ENCODE peak calls at places on chromosome 15, in four cellular contexts. L is GM23248, W is osteoblast, S is GM23338. J is an unnamed sample.

GRCh38 chr15:41656188-41656587 is 4.0 kb upstream of the MGA start:
- DNase-seq in L (no peak), W (no peak), S (no peak), J (peak; percentile 57)

GRCh38 chr15:45521596-45522167 is 873 bp downstream of the SLC30A4 start:
- DNase-seq in L (peak; percentile 24), W (peak; percentile 82), S (peak; percentile 4), J (peak; percentile 8)

GRCh38 chr15:48177383-48177874 is 666 bp downstream of the MYEF2 start:
- DNase-seq in L (peak; percentile 68), W (peak; percentile 70), S (peak; percentile 51), J (peak; percentile 64)

GRCh38 chr15:87362531-87362930 is 894.0 kb downstream of the NTRK3 start:
- DNase-seq in L (peak; percentile 20), W (no peak), S (no peak), J (no peak)

GRCh38 chr15:62059818-62060115 is 480 bp downstream of the VPS13C start:
- DNase-seq in L (peak; percentile 77), W (peak; percentile 80), S (no peak), J (peak; percentile 36)

GRCh38 chr15:48530528-48530927 is 115.0 kb downstream of the FBN1 start:
- DNase-seq in L (no peak), W (no peak), S (no peak), J (no peak)

GRCh38 chr15:90266485-90266884 is 1.0 kb downstream of the NGRN start:
- DNase-seq in L (peak; percentile 81), W (no peak), S (no peak), J (no peak)

GRCh38 chr15:69463182-69463756 is 10.7 kb downstream of the RPLP1 start:
- DNase-seq in L (peak; percentile 30), W (no peak), S (no peak), J (no peak)

GRCh38 chr15:79922512-79923067 is 25.8 kb upstream of the MTHFS start:
- DNase-seq in L (no peak), W (peak; percentile 80), S (no peak), J (peak; percentile 14)

GRCh38 chr15:87322845-87323244 is 933.7 kb downstream of the NTRK3 start:
- DNase-seq in L (no peak), W (no peak), S (no peak), J (no peak)

GRCh38 chr15:66891776-66892175 is 173.6 kb upstream of the SMAD3 start:
- DNase-seq in L (no peak), W (no peak), S (no peak), J (no peak)

GRCh38 chr15:101378356-101378755 is 83.3 kb upstream of the SNRPA1 start:
- DNase-seq in L (no peak), W (no peak), S (no peak), J (no peak)

GRCh38 chr15:99953886-99954285 is 220.6 kb upstream of the LYSMD4 start:
- DNase-seq in L (no peak), W (no peak), S (no peak), J (no peak)

GRCh38 chr15:100671858-100672543 is 69.6 kb downstream of the ASB7 start:
- DNase-seq in L (peak; percentile 68), W (peak; percentile 85), S (peak; percentile 35), J (no peak)

GRCh38 chr15:85691350-85692240 is 103.1 kb downstream of the KLHL25 start:
- DNase-seq in L (no peak), W (no peak), S (no peak), J (no peak)

GRCh38 chr15:41971089-41971892 is 1.1 kb downstream of the EHD4 start:
- DNase-seq in L (peak; percentile 83), W (peak; percentile 92), S (peak; percentile 78), J (peak; percentile 72)

GRCh38 chr15:101115887-101116680 is 135.8 kb downstream of the CHSY1 start:
- DNase-seq in L (peak; percentile 86), W (peak; percentile 94), S (no peak), J (peak; percentile 68)

GRCh38 chr15:29270169-29270955 is 740 bp upstream of the NSMCE3 start:
- DNase-seq in L (peak; percentile 76), W (peak; percentile 58), S (no peak), J (peak; percentile 55)

GRCh38 chr15:28930476-28931291 is 44.9 kb downstream of the APBA2 start:
- DNase-seq in L (no peak), W (no peak), S (no peak), J (no peak)

GRCh38 chr15:23648920-23649515 is 1.4 kb upstream of the MAGEL2 start:
- DNase-seq in L (peak; percentile 33), W (peak; percentile 87), S (peak; percentile 82), J (no peak)

GRCh38 chr15:84736375-84736774 is 12.0 kb upstream of the ZNF592 start:
- DNase-seq in L (no peak), W (no peak), S (no peak), J (no peak)

GRCh38 chr15:99992611-99993231 is 259.5 kb upstream of the LYSMD4 start:
- DNase-seq in L (no peak), W (peak; percentile 42), S (no peak), J (no peak)

GRCh38 chr15:90358124-90359033 is 6.3 kb downstream of the ZNF774 start:
- DNase-seq in L (peak; percentile 86), W (no peak), S (no peak), J (peak; percentile 70)

GRCh38 chr15:78679089-78679511 is 38.1 kb upstream of the CHRNB4 start:
- DNase-seq in L (no peak), W (no peak), S (no peak), J (no peak)

GRCh38 chr15:98003976-98004375 is 43.5 kb downstream of the ARRDC4 start:
- DNase-seq in L (no peak), W (no peak), S (no peak), J (peak; percentile 18)

GRCh38 chr15:81361891-81362290 is 12.1 kb downstream of the TMC3 start:
- DNase-seq in L (no peak), W (no peak), S (no peak), J (no peak)

GRCh38 chr15:74631935-74632560 is 16.4 kb downstream of the CLK3 start:
- DNase-seq in L (peak; percentile 71), W (peak; percentile 94), S (peak; percentile 78), J (no peak)

GRCh38 chr15:91548588-91548987 is 304.9 kb upstream of the SLCO3A1 start:
- DNase-seq in L (no peak), W (no peak), S (no peak), J (peak; percentile 21)

GRCh38 chr15:68157074-68157473 is 48.1 kb downstream of the CALML4 start:
- DNase-seq in L (no peak), W (no peak), S (no peak), J (no peak)
- H2AFZ ChIP-seq in L (no peak overlapping the region), W (no peak overlapping the region), S (no peak overlapping the region), J (no peak overlapping the region)

GRCh38 chr15:75641176-75641498 is 1.1 kb upstream of the IMP3 start:
- DNase-seq in L (no peak), W (no peak), S (no peak), J (no peak)
- H3K4me3 ChIP-seq in L (peak overlapping the region; percentile 80), W (peak overlapping the region; percentile 99), S (peak overlapping the region; percentile 89), J (no peak overlapping the region)

GRCh38 chr15:40100947-40101905 is 7.5 kb downstream of the BMF start:
- DNase-seq in L (no peak), W (peak; percentile 76), S (no peak), J (no peak)

GRCh38 chr15:40104296-40104864 is 4.3 kb downstream of the BMF start:
- DNase-seq in L (no peak), W (peak; percentile 80), S (no peak), J (no peak)

GRCh38 chr15:40103864-40104271 is 4.8 kb downstream of the BMF start:
- DNase-seq in L (peak; percentile 60), W (peak; percentile 83), S (no peak), J (no peak)

GRCh38 chr15:40104865-40105516 is 3.7 kb downstream of the BMF start:
- DNase-seq in L (peak; percentile 88), W (peak; percentile 99), S (peak; percentile 97), J (peak; percentile 52)

DNA sequence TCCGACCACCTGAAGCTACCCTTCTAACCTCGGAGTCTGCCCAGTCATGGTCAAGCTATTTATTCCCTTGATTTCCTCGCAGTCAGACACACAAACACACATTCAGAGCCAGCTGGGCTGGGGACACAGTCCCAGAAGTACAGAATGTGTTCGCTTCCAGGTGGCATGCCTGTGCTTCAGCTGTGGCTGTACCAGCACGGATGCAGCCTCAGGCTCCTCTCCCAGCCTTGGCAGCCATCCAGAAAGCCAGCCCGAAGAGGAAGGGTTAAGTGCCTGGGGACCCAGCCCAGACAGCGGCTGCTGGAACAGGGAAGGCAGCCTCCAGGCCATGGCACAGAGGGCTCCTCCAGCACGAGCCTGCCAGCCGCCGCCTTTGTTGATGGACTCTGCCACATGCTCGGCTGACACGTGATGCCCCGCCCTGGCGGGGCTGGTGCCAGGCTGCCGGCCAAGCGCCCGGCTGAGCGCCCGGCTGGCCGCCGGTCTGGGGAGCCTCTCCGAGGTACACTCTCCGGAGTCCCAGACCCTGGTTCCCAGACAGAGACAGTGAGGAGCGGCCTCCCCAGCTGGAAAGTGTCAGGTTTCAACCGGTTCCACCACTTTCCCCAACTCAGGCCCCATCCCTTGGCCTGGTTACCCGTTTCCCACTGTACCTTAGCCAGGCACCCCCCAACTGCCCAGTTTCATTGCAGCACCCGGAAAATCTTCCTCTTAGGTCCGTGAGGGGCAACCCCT is 5.4 kb downstream of the BMF start:
- DNase-seq in L (peak; percentile 88), W (peak; percentile 97), S (peak; percentile 96), J (peak; percentile 71)
- H2AFZ ChIP-seq in L (peak overlapping the region; percentile 11), W (peak overlapping the region; percentile 35), S (peak overlapping the region; percentile 56), J (peak overlapping the region; percentile 53)

GRCh38 chr15:56817266-56817665 is 84.0 kb upstream of the ZNF280D start:
- DNase-seq in L (peak; percentile 69), W (peak; percentile 71), S (peak; percentile 22), J (peak; percentile 61)
- H3K4me3 ChIP-seq in L (no peak overlapping the region), W (no peak overlapping the region), S (no peak overlapping the region), J (peak overlapping the region; percentile 18)

GRCh38 chr15:72456684-72457083 is 17.4 kb upstream of the ARIH1 start:
- DNase-seq in L (no peak), W (no peak), S (no peak), J (no peak)
- H2AFZ ChIP-seq in L (no peak overlapping the region), W (no peak overlapping the region), S (no peak overlapping the region), J (no peak overlapping the region)

GRCh38 chr15:77547801-77548607 is 84.7 kb downstream of the LINGO1 start:
- DNase-seq in L (no peak), W (no peak), S (no peak), J (no peak)
- H3K4me3 ChIP-seq in L (no peak overlapping the region), W (no peak overlapping the region), S (no peak overlapping the region), J (no peak overlapping the region)

GRCh38 chr15:50166216-50166615 is 15.8 kb upstream of the SLC27A2 start:
- DNase-seq in L (peak; percentile 85), W (peak; percentile 82), S (no peak), J (peak; percentile 88)
- H2AFZ ChIP-seq in L (no peak overlapping the region), W (peak overlapping the region; percentile 28), S (peak overlapping the region; percentile 33), J (no peak overlapping the region)

J was measured in astrocyte.